ENCODE peak calls at places on chromosomes 13 and 19, in ten cellular contexts. N is breast epithelium, W is AG04450, Z is BE2C, X is brain microvascular endothelial cell, Q is H7, M is tibial nerve, F is BJ, J is skeletal muscle cell, K is IMR-90. U is an unnamed sample.

GRCh38 chr13:108200781-108201398 is 14.4 kb downstream of the LIG4 start:
- DNase-seq in N (no peak), W (no peak), Z (no peak), X (peak; percentile 48), Q (no peak), M (no peak), F (no peak), J (no peak), K (peak; percentile 43), U (no peak)

GRCh38 chr19:48539503-48540096 is 12.4 kb upstream of the SULT2B1 start:
- DNase-seq in N (no peak), W (no peak), Z (peak; percentile 83), X (peak; percentile 85), Q (no peak), M (peak; percentile 12), F (no peak), J (peak; percentile 23), K (peak; percentile 82), U (no peak)

GRCh38 chr13:46844431-46844830 is 47.5 kb upstream of the ESD start:
- DNase-seq in N (no peak), W (no peak), Z (no peak), X (no peak), Q (no peak), M (no peak), F (no peak), J (no peak), K (peak; percentile 3), U (peak; percentile 15)

GRCh38 chr19:33406521-33407139 is 33.1 kb downstream of the CEBPG start:
- DNase-seq in N (no peak), W (no peak), Z (peak; percentile 84), X (peak; percentile 57), Q (peak; percentile 98), M (peak; percentile 90), F (no peak), J (no peak), K (peak; percentile 39), U (peak; percentile 18)

GRCh38 chr19:40600086-40600917 is 867 bp upstream of the LTBP4 start:
- DNase-seq in N (no peak), W (no peak), Z (no peak), X (no peak), Q (no peak), M (no peak), F (no peak), J (no peak), K (no peak), U (no peak)

GRCh38 chr19:41265376-41266153 is 1.4 kb downstream of the HNRNPUL1 start:
- DNase-seq in N (no peak), W (no peak), Z (peak; percentile 16), X (peak; percentile 45), Q (peak; percentile 42), M (no peak), F (no peak), J (no peak), K (peak; percentile 37), U (no peak)

GRCh38 chr13:100721885-100722512 is 47.4 kb upstream of the TMTC4 start:
- DNase-seq in N (no peak), W (peak; percentile 39), Z (peak; percentile 66), X (peak; percentile 53), Q (peak; percentile 72), M (peak; percentile 48), F (no peak), J (peak; percentile 26), K (peak; percentile 50), U (peak; percentile 32)

GRCh38 chr13:99042851-99043250 is 65.0 kb upstream of the DOCK9 start:
- DNase-seq in N (no peak), W (no peak), Z (no peak), X (no peak), Q (no peak), M (no peak), F (no peak), J (no peak), K (no peak), U (no peak)

GRCh38 chr13:114128624-114129522 is 3.5 kb downstream of the RASA3 start:
- DNase-seq in N (no peak), W (peak; percentile 68), Z (no peak), X (peak; percentile 93), Q (no peak), M (peak; percentile 68), F (peak; percentile 29), J (peak; percentile 80), K (peak; percentile 95), U (peak; percentile 82)

GRCh38 chr19:9070066-9070465 is 16.8 kb upstream of the OR1M1 start:
- DNase-seq in N (no peak), W (no peak), Z (no peak), X (no peak), Q (peak; percentile 62), M (no peak), F (no peak), J (no peak), K (no peak), U (no peak)

GRCh38 chr13:99269627-99270252 is 11.6 kb upstream of the GPR18 start:
- DNase-seq in N (no peak), W (peak; percentile 36), Z (no peak), X (peak; percentile 47), Q (no peak), M (no peak), F (no peak), J (peak; percentile 36), K (peak; percentile 78), U (peak; percentile 49)

GRCh38 chr13:26557051-26557392 is 461 bp upstream of the WASF3 start:
- DNase-seq in N (no peak), W (no peak), Z (no peak), X (no peak), Q (no peak), M (no peak), F (no peak), J (no peak), K (no peak), U (no peak)

GRCh38 chr13:101996906-101997408 is 404.9 kb downstream of the FGF14 start:
- DNase-seq in N (no peak), W (no peak), Z (no peak), X (no peak), Q (no peak), M (no peak), F (no peak), J (no peak), K (no peak), U (no peak)

GRCh38 chr19:18763674-18764590 is 27.2 kb downstream of the COMP start:
- DNase-seq in N (peak; percentile 88), W (no peak), Z (peak; percentile 86), X (peak; percentile 25), Q (no peak), M (no peak), F (peak; percentile 58), J (no peak), K (peak; percentile 27), U (no peak)

GRCh38 chr13:75486146-75486545 is 4.2 kb upstream of the TBC1D4 start:
- DNase-seq in N (no peak), W (no peak), Z (no peak), X (no peak), Q (no peak), M (no peak), F (no peak), J (no peak), K (no peak), U (no peak)

DNA sequence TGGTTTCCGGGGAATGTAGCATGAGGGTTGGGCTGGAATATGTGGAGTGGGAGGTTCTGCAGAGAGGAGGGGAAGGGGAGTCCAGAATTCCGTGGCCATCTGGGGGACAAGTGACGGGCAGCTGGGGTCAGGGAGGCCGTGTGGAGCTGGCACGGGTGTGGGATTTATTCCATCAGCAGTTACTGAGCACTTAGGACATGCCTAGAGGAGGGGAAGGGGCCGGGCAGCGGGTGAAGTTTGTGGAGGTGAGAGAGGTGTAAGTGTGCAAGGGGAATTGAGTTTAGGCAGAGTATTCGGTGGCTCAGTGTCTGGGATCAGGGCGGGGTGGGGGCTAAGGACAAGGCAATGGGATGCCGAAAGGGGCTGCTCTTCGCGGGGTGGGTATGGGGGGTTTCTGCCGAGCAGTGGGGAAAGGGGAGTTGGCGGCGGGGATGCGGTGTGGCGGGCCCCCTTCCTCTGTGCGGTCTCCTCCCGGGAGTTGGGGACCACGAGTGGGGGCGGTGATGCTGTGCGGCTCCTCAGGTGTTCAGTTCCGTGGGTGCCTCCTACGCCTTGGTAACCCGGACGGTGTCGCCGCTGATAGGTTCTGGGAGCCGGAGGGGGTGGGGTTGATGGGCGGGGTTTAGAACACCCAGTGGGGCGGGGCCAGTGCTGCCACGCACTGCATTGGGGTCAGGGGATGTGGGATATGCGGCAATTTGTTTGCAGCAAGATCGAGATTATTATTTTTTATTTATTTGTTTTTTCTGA is 5.4 kb downstream of the CCDC61 start:
- DNase-seq in N (peak; percentile 53), W (no peak), Z (peak; percentile 84), X (no peak), Q (peak; percentile 96), M (no peak), F (no peak), J (no peak), K (no peak), U (no peak)
- H3K4me3 ChIP-seq in N (no peak overlapping the region), W (peak overlapping the region; percentile 31), Z (peak overlapping the region; percentile 54), X (peak overlapping the region; percentile 17), Q (peak overlapping the region; percentile 58), M (no peak overlapping the region), F (peak overlapping the region; percentile 20), J (peak overlapping the region; percentile 27), K (no peak overlapping the region), U (peak overlapping the region; percentile 28)

DNA sequence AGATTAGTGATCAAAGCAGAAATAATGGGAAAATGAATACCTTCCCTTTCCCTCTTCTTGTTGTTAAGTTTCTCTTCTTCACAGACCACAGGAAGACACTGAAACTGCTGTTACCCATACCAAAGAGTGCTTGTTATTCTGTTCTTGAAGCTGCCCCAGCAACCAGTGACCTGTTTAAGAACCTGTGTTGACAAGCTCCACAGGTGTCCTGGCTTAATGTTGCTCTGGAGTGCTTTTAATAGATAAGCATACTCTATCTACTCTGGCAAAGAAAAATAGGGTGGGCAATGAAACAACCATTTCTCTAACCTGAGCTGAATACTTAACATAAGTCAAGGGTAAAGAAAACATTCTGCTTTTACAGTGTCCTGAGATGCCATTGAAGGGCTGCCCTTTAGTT is 506.7 kb upstream of the GPC6 start:
- DNase-seq in N (no peak), W (no peak), Z (no peak), X (no peak), Q (peak; percentile 0), M (no peak), F (no peak), J (no peak), K (no peak), U (no peak)
- H3K4me3 ChIP-seq in N (no peak overlapping the region), W (no peak overlapping the region), Z (no peak overlapping the region), X (no peak overlapping the region), Q (no peak overlapping the region), M (no peak overlapping the region), F (no peak overlapping the region), J (no peak overlapping the region), K (no peak overlapping the region), U (no peak overlapping the region)

DNA sequence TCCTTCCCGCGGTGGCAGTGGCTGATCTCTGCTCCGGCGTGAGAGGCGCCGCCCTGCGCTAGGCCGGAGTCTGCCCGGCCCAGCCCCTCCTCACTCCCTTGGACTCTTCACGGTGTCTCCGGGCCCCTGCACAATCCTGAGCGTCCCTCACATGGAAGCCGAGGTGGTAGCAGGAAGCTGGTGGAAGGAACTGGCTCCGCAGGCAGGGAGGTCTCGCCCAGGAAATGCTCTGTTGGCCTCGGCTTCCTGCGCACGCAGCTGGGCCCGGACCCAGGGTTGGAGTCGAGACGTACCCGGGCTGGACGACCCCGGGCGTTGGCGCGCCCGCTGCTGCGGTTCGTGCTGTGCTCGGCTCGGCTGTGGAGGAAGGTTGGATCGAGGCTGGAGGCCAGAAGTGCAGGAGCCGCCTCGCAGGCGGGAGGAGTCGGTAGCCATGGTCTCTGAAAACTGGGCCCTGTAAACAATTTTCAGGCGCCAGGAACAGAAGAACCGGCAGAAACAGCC is 46.3 kb downstream of the ZNF724 start:
- DNase-seq in N (no peak), W (no peak), Z (no peak), X (no peak), Q (peak; percentile 36), M (no peak), F (no peak), J (no peak), K (no peak), U (no peak)
- H3K4me3 ChIP-seq in N (peak overlapping the region; percentile 29), W (no peak overlapping the region), Z (no peak overlapping the region), X (peak overlapping the region; percentile 17), Q (no peak overlapping the region), M (no peak overlapping the region), F (no peak overlapping the region), J (no peak overlapping the region), K (no peak overlapping the region), U (no peak overlapping the region)

GRCh38 chr19:14164724-14165493 is 28.5 kb upstream of the ASF1B start:
- DNase-seq in N (no peak), W (no peak), Z (no peak), X (no peak), Q (peak; percentile 59), M (no peak), F (no peak), J (no peak), K (no peak), U (no peak)
- H3K4me3 ChIP-seq in N (no peak overlapping the region), W (no peak overlapping the region), Z (no peak overlapping the region), X (no peak overlapping the region), Q (no peak overlapping the region), M (no peak overlapping the region), F (no peak overlapping the region), J (no peak overlapping the region), K (no peak overlapping the region), U (no peak overlapping the region)